ENCODE peak calls at places on chromosome 2, in nine cellular contexts. A is suprapubic skin, N is fibroblast of lung, T is SJSA1, X is left lung, O is testis, D is brain microvascular endothelial cell, I is GM23248, S is AG04450. H is an unnamed sample. For H3K27me3, the result is how much of the 10 kb centered on the place peaks cover.

GRCh38 chr2:199463000-199463692 is 5.4 kb upstream of the SATB2 start:
- DNase-seq in A (peak), D (no peak), X (peak), I (peak), T (peak), O (peak), N (peak), S (no peak), H (no peak)

GRCh38 chr2:30653847-30654246 is 153.4 kb downstream of the CAPN13 start:
- DNase-seq in T (no peak), A (no peak), D (peak), N (peak), S (no peak), I (peak), O (no peak), X (no peak), H (no peak)

GRCh38 chr2:142140434-142140845 is 9.6 kb upstream of the LRP1B start:
- DNase-seq in S (no peak), X (no peak), D (no peak), I (peak), O (no peak), N (no peak), A (no peak), T (peak), H (peak)

GRCh38 chr2:120910956-120911951 is 175.6 kb downstream of the GLI2 start:
- DNase-seq in I (peak), S (no peak), A (no peak), D (no peak), T (peak), O (no peak), N (peak), X (no peak), H (peak)

GRCh38 chr2:11933854-11934253 is 187.4 kb downstream of the LPIN1 start:
- DNase-seq in X (no peak), S (no peak), D (no peak), O (no peak), N (no peak), A (no peak), I (no peak), T (no peak), H (no peak)

GRCh38 chr2:189379287-189379630 is 62.0 kb upstream of the WDR75 start:
- DNase-seq in X (no peak), N (peak), D (peak), S (no peak), T (peak), I (peak), O (no peak), A (no peak), H (peak)

GRCh38 chr2:207311316-207312005 is 145.7 kb upstream of the KLF7 start:
- DNase-seq in N (peak), D (peak), O (peak), A (no peak), T (peak), X (peak), I (peak), S (peak), H (peak)

GRCh38 chr2:139916822-139917221 is 1136.6 kb upstream of the NXPH2 start:
- DNase-seq in I (no peak), O (no peak), T (no peak), A (no peak), D (no peak), N (no peak), S (no peak), X (no peak), H (no peak)

GRCh38 chr2:237291138-237291792 is 122.7 kb downstream of the COL6A3 start:
- DNase-seq in N (peak), O (peak), D (peak), X (peak), S (peak), T (peak), I (peak), A (peak), H (peak)

GRCh38 chr2:86335865-86336321 is 1.5 kb downstream of the REEP1 start:
- DNase-seq in X (no peak), T (no peak), I (no peak), N (no peak), D (no peak), O (peak), A (no peak), S (no peak), H (no peak)

GRCh38 chr2:27322301-27322765 is 564 bp downstream of the MPV17 start:
- DNase-seq in I (peak), D (no peak), O (no peak), A (no peak), S (no peak), N (peak), X (no peak), T (no peak), H (peak)

GRCh38 chr2:143219266-143219665 is 90.0 kb downstream of the ARHGAP15 start:
- DNase-seq in I (no peak), S (no peak), X (no peak), A (no peak), O (no peak), T (no peak), D (no peak), N (no peak), H (peak)

GRCh38 chr2:163558286-163559009 is 177.4 kb downstream of the FIGN start:
- DNase-seq in I (no peak), T (no peak), N (peak), X (no peak), D (no peak), S (no peak), A (no peak), O (no peak), H (no peak)

GRCh38 chr2:217943379-217944321 is 59.1 kb downstream of the TNS1 start:
- DNase-seq in T (peak), O (peak), N (peak), D (peak), S (no peak), I (peak), A (no peak), X (peak), H (no peak)

GRCh38 chr2:8004250-8004681 is 677.6 kb upstream of the ID2 start:
- DNase-seq in S (peak), O (peak), A (no peak), T (peak), I (peak), X (no peak), N (peak), D (peak), H (peak)

GRCh38 chr2:17593445-17593840 is 52.9 kb downstream of the VSNL1 start:
- DNase-seq in I (no peak), O (no peak), A (no peak), T (no peak), D (no peak), S (no peak), N (no peak), X (no peak), H (no peak)

GRCh38 chr2:205730701-205731271 is 48.5 kb downstream of the NRP2 start:
- DNase-seq in A (no peak), D (peak), N (peak), T (peak), O (no peak), X (no peak), S (no peak), I (peak), H (no peak)

GRCh38 chr2:205726506-205726905 is 44.2 kb downstream of the NRP2 start:
- DNase-seq in D (no peak), S (no peak), T (no peak), A (no peak), O (no peak), X (no peak), N (no peak), I (no peak), H (no peak)

GRCh38 chr2:205730191-205730590 is 47.9 kb downstream of the NRP2 start:
- DNase-seq in X (no peak), T (no peak), N (peak), I (no peak), O (no peak), S (no peak), D (no peak), A (no peak), H (no peak)

GRCh38 chr2:205725059-205725458 is 42.8 kb downstream of the NRP2 start:
- DNase-seq in N (no peak), X (no peak), O (no peak), A (no peak), D (no peak), S (no peak), I (no peak), T (no peak), H (no peak)

GRCh38 chr2:205727174-205727573 is 44.9 kb downstream of the NRP2 start:
- DNase-seq in S (no peak), D (no peak), X (no peak), N (no peak), A (no peak), I (no peak), T (no peak), O (no peak), H (no peak)
- H3K4me3 ChIP-seq in S (no peak), D (no peak), X (no peak), N (no peak), A (no peak), I (no peak), T (no peak), O (no peak), H (no peak)

GRCh38 chr2:66435963-66436362 is 1.0 kb downstream of the MEIS1 start:
- DNase-seq in S (no peak), X (no peak), D (no peak), I (no peak), A (no peak), N (no peak), T (no peak), O (no peak), H (peak)
- H3K27me3 ChIP-seq in S (under half), X (half or more), D (half or more), I (under half), A (under half), N (under half), T (under half), O (under half), H (under half)

GRCh38 chr2:45935791-45936622 is 284.5 kb downstream of the PRKCE start:
- DNase-seq in S (peak), X (peak), I (peak), T (peak), N (peak), O (peak), A (peak), D (peak), H (peak)
- H3K4me3 ChIP-seq in S (no peak), X (no peak), I (no peak), T (no peak), N (no peak), O (no peak), A (no peak), D (no peak), H (no peak)

GRCh38 chr2:239664216-239664785 is 263.5 kb upstream of the HDAC4 start:
- DNase-seq in A (peak), I (no peak), N (no peak), O (peak), S (no peak), T (no peak), X (no peak), D (no peak), H (no peak)
- H3K27me3 ChIP-seq in A (under half), I (under half), N (under half), O (under half), S (under half), T (under half), X (under half), D (under half), H (under half)

GRCh38 chr2:180985771-180986395 is 5.5 kb downstream of the UBE2E3 start:
- DNase-seq in N (no peak), O (no peak), T (no peak), I (no peak), S (no peak), A (no peak), D (no peak), X (no peak), H (no peak)

GRCh38 chr2:180980185-180980942 is at the start of gene UBE2E3:
- DNase-seq in S (peak), A (peak), T (peak), D (peak), X (peak), O (peak), N (peak), I (peak), H (peak)

GRCh38 chr2:180987146-180987545 is 6.7 kb downstream of the UBE2E3 start:
- DNase-seq in A (no peak), S (no peak), D (no peak), N (no peak), O (no peak), I (no peak), T (no peak), X (no peak), H (no peak)

GRCh38 chr2:180980943-180981898 is 816 bp downstream of the UBE2E3 start:
- DNase-seq in D (peak), I (peak), N (peak), T (peak), S (no peak), A (no peak), O (peak), X (no peak), H (peak)

DNA sequence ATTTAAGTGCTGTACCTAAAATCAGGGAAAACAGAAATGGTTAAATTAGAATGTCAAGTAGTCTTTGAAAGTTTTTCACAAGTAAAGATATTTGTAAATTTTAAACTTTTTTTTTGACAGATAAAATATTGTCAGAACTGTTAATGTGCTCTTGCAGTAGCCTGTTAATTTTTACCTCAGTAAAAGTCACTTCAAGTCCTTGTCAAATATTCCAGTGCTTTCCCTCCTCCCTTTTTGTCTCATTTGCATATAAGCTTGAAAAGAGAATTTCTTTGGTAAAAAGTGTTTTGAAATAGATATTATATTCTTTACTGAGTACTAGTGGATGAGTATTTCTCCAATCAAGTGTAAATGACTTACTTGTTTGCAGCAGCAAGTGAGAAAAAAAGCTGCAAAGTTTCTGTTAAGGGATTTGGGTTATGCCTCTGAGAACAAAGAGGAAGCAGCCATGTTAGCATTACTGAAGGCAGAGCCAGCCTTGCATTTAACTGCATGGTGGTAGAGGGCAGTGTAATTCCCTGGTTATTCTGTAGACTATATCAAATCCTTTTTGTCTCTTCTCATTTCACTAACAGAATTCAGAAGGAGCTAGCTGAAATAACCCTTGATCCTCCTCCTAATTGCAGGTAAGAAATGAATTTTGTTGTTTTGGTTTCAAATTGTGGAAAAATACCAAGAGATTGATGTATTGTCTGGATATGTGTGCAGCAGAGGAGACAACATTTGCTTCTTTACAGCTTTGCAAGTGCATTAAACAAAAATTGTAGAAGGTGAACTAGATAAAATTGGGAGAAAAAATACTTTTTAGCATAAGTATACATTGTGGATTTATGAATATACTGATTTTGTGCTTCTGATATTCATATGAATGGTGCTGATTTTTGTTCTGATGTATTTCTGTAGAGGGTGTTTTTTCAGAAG is 3.3 kb downstream of the UBE2E3 start:
- DNase-seq in D (peak), O (peak), I (peak), N (peak), T (peak), X (no peak), S (no peak), A (no peak), H (peak)
- H3K4me3 ChIP-seq in D (peak), O (no peak), I (peak), N (peak), T (peak), X (no peak), S (peak), A (no peak), H (no peak)

GRCh38 chr2:103009861-103010260 is 248.0 kb downstream of the TMEM182 start:
- DNase-seq in S (no peak), T (no peak), I (no peak), D (no peak), X (no peak), N (no peak), A (no peak), O (no peak), H (peak)
- H3K27me3 ChIP-seq in S (under half), T (under half), I (under half), D (under half), X (under half), N (under half), A (under half), O (under half), H (under half)